ENCODE peak calls at places on chromosomes 1 and 21, in six cellular contexts. G is foreskin fibroblast, M is kidney epithelial cell, Q is fibroblast of lung, C is AG04449, X is astrocyte of the cerebellum. S is an unnamed sample.

GRCh38 chr1:248144513-248145198 is at the start of gene OR2M5:
- DNase-seq in G (no peak), M (no peak), Q (no peak), C (no peak), X (no peak), S (no peak)

GRCh38 chr1:55378582-55378981 is 163.4 kb upstream of the USP24 start:
- DNase-seq in G (peak), M (no peak), Q (peak), C (no peak), X (peak), S (no peak)

GRCh38 chr1:145690587-145691558 is 16.3 kb downstream of the PDZK1 start:
- DNase-seq in G (peak), M (no peak), Q (peak), C (peak), X (peak), S (no peak)

GRCh38 chr1:119139393-119139792 is 1.1 kb downstream of the WARS2 start:
- DNase-seq in G (no peak), M (no peak), Q (no peak), C (no peak), X (no peak), S (no peak)

GRCh38 chr1:22612657-22613056 is 23.8 kb upstream of the C1QA start:
- DNase-seq in G (no peak), M (no peak), Q (no peak), C (no peak), X (no peak), S (no peak)

GRCh38 chr1:61310538-61310937 is 228.2 kb downstream of the NFIA start:
- DNase-seq in G (no peak), M (no peak), Q (no peak), C (no peak), X (no peak), S (no peak)

GRCh38 chr1:87495147-87495546 is 166.5 kb downstream of the LMO4 start:
- DNase-seq in G (no peak), M (no peak), Q (no peak), C (no peak), X (no peak), S (no peak)

GRCh38 chr1:11198851-11199628 is 9.9 kb downstream of the ANGPTL7 start:
- DNase-seq in G (no peak), M (no peak), Q (no peak), C (no peak), X (no peak), S (no peak)

GRCh38 chr1:50930965-50931737 is 28.9 kb downstream of the FAF1 start:
- DNase-seq in G (no peak), M (no peak), Q (no peak), C (no peak), X (no peak), S (no peak)

GRCh38 chr1:26972390-26972789 is 12.1 kb upstream of the KDF1 start:
- DNase-seq in G (peak), M (no peak), Q (peak), C (no peak), X (no peak), S (no peak)

GRCh38 chr21:31418355-31419001 is 74.4 kb upstream of the TIAM1 start:
- DNase-seq in G (no peak), M (no peak), Q (no peak), C (no peak), X (no peak), S (no peak)

GRCh38 chr1:114114751-114115104 is 38.9 kb downstream of the SYT6 start:
- DNase-seq in G (no peak), M (no peak), Q (no peak), C (no peak), X (no peak), S (no peak)

GRCh38 chr1:217133958-217134856 is 411.0 kb upstream of the ESRRG start:
- DNase-seq in G (no peak), M (no peak), Q (peak), C (no peak), X (no peak), S (no peak)

GRCh38 chr1:22203335-22203734 is 60.4 kb upstream of the WNT4 start:
- DNase-seq in G (no peak), M (no peak), Q (no peak), C (no peak), X (no peak), S (no peak)

GRCh38 chr1:55317673-55318072 is 102.5 kb upstream of the USP24 start:
- DNase-seq in G (no peak), M (no peak), Q (no peak), C (no peak), X (no peak), S (no peak)

GRCh38 chr1:14578156-14578555 is 20.3 kb upstream of the KAZN start:
- DNase-seq in G (no peak), M (no peak), Q (peak), C (no peak), X (no peak), S (no peak)

GRCh38 chr21:32626633-32627196 is 14.5 kb upstream of the CFAP298 start:
- DNase-seq in G (peak), M (no peak), Q (peak), C (peak), X (peak), S (no peak)

GRCh38 chr1:110495926-110496600 is 22.9 kb downstream of the KCNA10 start:
- DNase-seq in G (peak), M (peak), Q (peak), C (peak), X (peak), S (peak)

GRCh38 chr1:211935448-211935970 is 99.8 kb downstream of the INTS7 start:
- DNase-seq in G (no peak), M (no peak), Q (no peak), C (no peak), X (no peak), S (no peak)

GRCh38 chr1:157429841-157430240 is 122.5 kb downstream of the FCRL5 start:
- DNase-seq in G (no peak), M (no peak), Q (no peak), C (no peak), X (peak), S (no peak)

GRCh38 chr1:111570781-111571181 is 48.8 kb upstream of the RAP1A start:
- DNase-seq in G (no peak), M (no peak), Q (no peak), C (no peak), X (no peak), S (no peak)

GRCh38 chr1:108505766-108506075 is 54.2 kb upstream of the EEIG2 start:
- DNase-seq in G (no peak), M (no peak), Q (no peak), C (no peak), X (no peak), S (no peak)

GRCh38 chr1:22753396-22754083 is 42.9 kb downstream of the EPHB2 start:
- DNase-seq in G (peak), M (no peak), Q (peak), C (no peak), X (no peak), S (peak)

GRCh38 chr1:227212164-227212563 is 106.1 kb downstream of the CDC42BPA start:
- DNase-seq in G (no peak), M (no peak), Q (no peak), C (no peak), X (no peak), S (no peak)

GRCh38 chr1:226778657-226779058 is 39.6 kb upstream of the ITPKB start:
- DNase-seq in G (peak), M (peak), Q (peak), C (peak), X (peak), S (peak)

GRCh38 chr1:61313906-61314422 is 231.6 kb downstream of the NFIA start:
- DNase-seq in G (no peak), M (no peak), Q (no peak), C (no peak), X (no peak), S (no peak)

GRCh38 chr1:7948950-7949349 is 8.3 kb upstream of the TNFRSF9 start:
- DNase-seq in G (peak), M (peak), Q (peak), C (peak), X (peak), S (peak)

GRCh38 chr1:173409613-173410012 is 67.5 kb upstream of the PRDX6 start:
- DNase-seq in G (peak), M (no peak), Q (peak), C (peak), X (peak), S (no peak)
- H3K4me3 ChIP-seq in G (no peak), M (no peak), Q (no peak), C (no peak), X (no peak), S (no peak)

GRCh38 chr1:20486457-20487235 is 636 bp upstream of the CAMK2N1 start:
- DNase-seq in G (peak), M (no peak), Q (peak), C (no peak), X (no peak), S (no peak)

GRCh38 chr1:20484526-20485462 is 1.2 kb downstream of the CAMK2N1 start:
- DNase-seq in G (no peak), M (no peak), Q (no peak), C (no peak), X (no peak), S (no peak)

GRCh38 chr1:20485527-20486456 is at the start of gene CAMK2N1:
- DNase-seq in G (peak), M (no peak), Q (peak), C (no peak), X (no peak), S (no peak)

GRCh38 chr1:20483833-20484525 is 2.0 kb downstream of the CAMK2N1 start:
- DNase-seq in G (no peak), M (no peak), Q (peak), C (no peak), X (no peak), S (no peak)

DNA sequence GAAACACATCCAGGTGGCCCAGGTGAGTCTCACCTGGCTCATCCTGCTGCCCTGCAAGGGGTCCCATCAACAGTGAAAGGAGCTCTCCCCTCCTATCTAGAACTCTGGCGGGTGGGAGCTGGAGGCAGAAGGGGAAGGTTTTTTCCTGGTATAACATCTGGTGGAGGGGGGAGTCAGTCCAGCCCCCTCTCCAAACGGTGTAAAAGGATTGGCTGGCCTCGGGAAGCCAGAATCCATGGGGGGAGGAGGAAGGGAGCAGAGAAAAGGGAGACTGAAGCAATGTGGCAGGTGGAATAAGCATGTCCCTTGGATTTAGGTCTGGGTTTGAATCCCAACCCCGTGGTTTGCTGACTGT is 1.2 kb upstream of the CAMK2N1 start:
- DNase-seq in G (no peak), M (no peak), Q (no peak), C (no peak), X (no peak), S (no peak)
- H3K4me3 ChIP-seq in G (peak), M (no peak), Q (no peak), C (no peak), X (no peak), S (peak)

GRCh38 chr1:203349757-203350522 is 982 bp downstream of the FMOD start:
- DNase-seq in G (no peak), M (no peak), Q (no peak), C (no peak), X (no peak), S (no peak)
- H3K4me3 ChIP-seq in G (no peak), M (no peak), Q (no peak), C (no peak), X (no peak), S (no peak)

GRCh38 chr1:199698222-199698621 is 329.3 kb upstream of the NR5A2 start:
- DNase-seq in G (no peak), M (no peak), Q (no peak), C (no peak), X (no peak), S (no peak)
- H3K4me3 ChIP-seq in G (no peak), M (no peak), Q (no peak), C (no peak), X (no peak), S (no peak)

DNA sequence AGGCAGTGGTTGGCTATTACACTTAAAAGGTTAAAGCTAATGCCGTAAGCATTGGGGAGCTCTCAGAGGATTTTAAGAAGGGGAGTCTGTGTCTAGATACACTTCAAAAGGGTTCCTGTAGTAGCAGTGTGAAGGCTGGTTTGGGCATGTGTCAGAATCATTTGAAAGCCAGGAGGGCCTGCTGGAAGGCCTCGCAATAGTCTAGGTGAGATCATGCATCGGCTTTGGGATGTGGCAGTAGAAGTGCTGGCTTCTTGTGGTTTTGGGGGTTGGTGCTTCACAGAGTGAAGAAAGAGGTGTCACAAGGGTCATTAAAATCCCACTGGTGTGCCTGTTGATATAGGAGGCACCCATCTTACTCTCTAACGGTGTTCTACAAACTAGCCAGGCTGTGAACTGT is 85.7 kb downstream of the ST6GALNAC3 start:
- DNase-seq in G (no peak), M (no peak), Q (no peak), C (no peak), X (no peak), S (no peak)
- H3K4me3 ChIP-seq in G (no peak), M (no peak), Q (no peak), C (no peak), X (no peak), S (no peak)

GRCh38 chr21:41868062-41868710 is 11.0 kb downstream of the PRDM15 start:
- DNase-seq in G (peak), M (no peak), Q (no peak), C (no peak), X (no peak), S (peak)

GRCh38 chr21:41873005-41873404 is 6.1 kb downstream of the PRDM15 start:
- DNase-seq in G (no peak), M (no peak), Q (no peak), C (no peak), X (no peak), S (no peak)

GRCh38 chr21:41867313-41867712 is 11.8 kb downstream of the PRDM15 start:
- DNase-seq in G (no peak), M (no peak), Q (no peak), C (no peak), X (no peak), S (no peak)

GRCh38 chr21:41871302-41872030 is 7.7 kb downstream of the PRDM15 start:
- DNase-seq in G (no peak), M (no peak), Q (no peak), C (no peak), X (no peak), S (no peak)

GRCh38 chr21:41869771-41870170 is 9.4 kb downstream of the PRDM15 start:
- DNase-seq in G (no peak), M (no peak), Q (no peak), C (no peak), X (no peak), S (no peak)
- H3K4me3 ChIP-seq in G (no peak), M (no peak), Q (no peak), C (no peak), X (no peak), S (no peak)

S was measured in HFF-Myc.